ENCODE peak calls at places on chromosomes 6 and 20, in nine cellular contexts. J is endodermal cell; D is fibroblast of the aortic adventitia; L is hepatocyte; C is BJ; T is sigmoid colon; R is IMR-90; E is neural progenitor cell; P is CD8-positive, alpha-beta T cell. K is an unnamed sample.

GRCh38 chr6:6851059-6851658 is 256.6 kb upstream of the RREB1 start:
- DNase-seq in J (no peak), D (peak), L (peak), C (peak), T (peak), R (peak), E (no peak), P (no peak), K (peak)

GRCh38 chr20:31666258-31667042 is 28.7 kb downstream of the COX4I2 start:
- DNase-seq in J (peak), D (no peak), L (no peak), C (no peak), T (peak), R (no peak), E (peak), P (peak), K (peak)

GRCh38 chr20:58435237-58435636 is 46.2 kb downstream of the VAPB start:
- DNase-seq in J (no peak), D (no peak), L (no peak), C (no peak), T (no peak), R (no peak), E (no peak), P (no peak), K (no peak)

GRCh38 chr6:15429146-15430110 is 183.6 kb downstream of the JARID2 start:
- DNase-seq in J (peak), D (peak), L (no peak), C (no peak), T (no peak), R (peak), E (no peak), P (no peak), K (peak)

GRCh38 chr6:153015094-153015645 is 12.7 kb upstream of the MTRF1L start:
- DNase-seq in J (no peak), D (no peak), L (no peak), C (no peak), T (no peak), R (no peak), E (no peak), P (no peak), K (no peak)

GRCh38 chr6:148509789-148510581 is 167.3 kb downstream of the SASH1 start:
- DNase-seq in J (no peak), D (peak), L (peak), C (peak), T (peak), R (peak), E (no peak), P (no peak), K (peak)

GRCh38 chr6:111743859-111744692 is 129.2 kb downstream of the FYN start:
- DNase-seq in J (peak), D (peak), L (no peak), C (no peak), T (no peak), R (peak), E (no peak), P (no peak), K (peak)

GRCh38 chr6:35664945-35665344 is 23.8 kb downstream of the FKBP5 start:
- DNase-seq in J (no peak), D (peak), L (no peak), C (no peak), T (no peak), R (peak), E (no peak), P (no peak), K (no peak)

GRCh38 chr6:16276991-16277981 is 38.9 kb downstream of the GMPR start:
- DNase-seq in J (peak), D (peak), L (peak), C (peak), T (peak), R (peak), E (peak), P (no peak), K (peak)

GRCh38 chr6:47292944-47293343 is 16.8 kb downstream of the TNFRSF21 start:
- DNase-seq in J (no peak), D (no peak), L (no peak), C (no peak), T (no peak), R (peak), E (no peak), P (no peak), K (peak)

GRCh38 chr6:101597711-101598110 is 204.2 kb downstream of the GRIK2 start:
- DNase-seq in J (peak), D (peak), L (no peak), C (no peak), T (no peak), R (peak), E (peak), P (no peak), K (peak)

GRCh38 chr6:46781478-46782378 is 11.5 kb upstream of the MEP1A start:
- DNase-seq in J (peak), D (peak), L (peak), C (peak), T (no peak), R (peak), E (peak), P (no peak), K (peak)

GRCh38 chr6:44060622-44061374 is 66.5 kb downstream of the MRPL14 start:
- DNase-seq in J (no peak), D (no peak), L (no peak), C (no peak), T (no peak), R (no peak), E (no peak), P (no peak), K (no peak)

GRCh38 chr6:45057711-45058110 is 270.4 kb upstream of the RUNX2 start:
- DNase-seq in J (no peak), D (no peak), L (no peak), C (no peak), T (no peak), R (no peak), E (no peak), P (no peak), K (peak)

GRCh38 chr6:32759669-32760068 is 3.7 kb downstream of the HLA-DQB2 start:
- DNase-seq in J (no peak), D (no peak), L (no peak), C (no peak), T (no peak), R (no peak), E (no peak), P (no peak), K (no peak)

GRCh38 chr6:1624071-1624847 is 14.5 kb downstream of the FOXC1 start:
- DNase-seq in J (peak), D (peak), L (peak), C (no peak), T (peak), R (no peak), E (peak), P (no peak), K (no peak)

GRCh38 chr20:19073584-19074198 is 138.8 kb upstream of the SLC24A3 start:
- DNase-seq in J (peak), D (no peak), L (peak), C (no peak), T (no peak), R (no peak), E (peak), P (no peak), K (no peak)

GRCh38 chr20:19944772-19945459 is 72.2 kb upstream of the NAA20 start:
- DNase-seq in J (no peak), D (peak), L (no peak), C (no peak), T (no peak), R (peak), E (no peak), P (no peak), K (peak)

GRCh38 chr6:147214248-147215227 is 10.3 kb downstream of the STXBP5 start:
- DNase-seq in J (no peak), D (no peak), L (no peak), C (no peak), T (no peak), R (peak), E (no peak), P (no peak), K (no peak)

GRCh38 chr6:128491643-128492206 is 28.7 kb downstream of the PTPRK start:
- DNase-seq in J (no peak), D (peak), L (no peak), C (no peak), T (no peak), R (peak), E (peak), P (no peak), K (peak)

GRCh38 chr6:65059568-65059967 is 647.5 kb downstream of the EYS start:
- DNase-seq in J (no peak), D (no peak), L (no peak), C (no peak), T (no peak), R (no peak), E (no peak), P (no peak), K (no peak)

GRCh38 chr6:100482698-100483097 is 18.0 kb upstream of the SIM1 start:
- DNase-seq in J (no peak), D (no peak), L (no peak), C (no peak), T (no peak), R (no peak), E (no peak), P (no peak), K (no peak)

GRCh38 chr20:6074145-6074561 is 20.3 kb upstream of the LRRN4 start:
- DNase-seq in J (peak), D (no peak), L (peak), C (no peak), T (no peak), R (no peak), E (peak), P (no peak), K (no peak)
- TF ChIP-seq CTCF in J (peak), D (peak), L (peak), C (peak), T (no peak), R (peak), E (peak), P (no peak), K (no peak)

GRCh38 chr6:116547358-116547757 is 1.9 kb upstream of the TRAPPC3L start:
- DNase-seq in J (no peak), D (no peak), L (no peak), C (no peak), T (no peak), R (no peak), E (no peak), P (no peak), K (no peak)

GRCh38 chr6:116545661-116546060 is at the start of gene TRAPPC3L:
- DNase-seq in J (no peak), D (peak), L (no peak), C (no peak), T (no peak), R (no peak), E (no peak), P (no peak), K (no peak)

GRCh38 chr6:116542426-116542825 is 3.1 kb downstream of the TRAPPC3L start:
- DNase-seq in J (no peak), D (no peak), L (no peak), C (no peak), T (no peak), R (no peak), E (no peak), P (no peak), K (no peak)

DNA sequence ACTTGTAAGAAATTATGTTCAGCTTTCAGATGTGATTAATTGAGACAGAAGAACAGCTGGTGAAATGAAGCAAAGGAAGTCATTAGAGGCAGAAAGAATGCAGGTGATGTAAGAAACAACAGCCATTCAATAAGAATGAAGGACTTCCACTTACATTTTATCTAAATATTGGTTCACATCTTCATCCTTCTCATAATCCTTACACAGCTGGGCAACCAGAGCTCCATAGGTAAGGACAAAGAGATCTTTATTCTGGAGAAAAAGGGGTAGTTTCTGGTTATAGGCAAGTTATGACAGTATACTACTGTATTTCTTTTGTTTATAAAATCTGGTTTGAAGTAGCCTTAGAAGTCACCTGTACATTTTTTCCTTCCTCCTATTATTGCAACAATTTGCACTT is 2.3 kb downstream of the TRAPPC3L start:
- DNase-seq in J (no peak), D (no peak), L (no peak), C (no peak), T (no peak), R (no peak), E (no peak), P (no peak), K (no peak)
- H3K4me3 ChIP-seq in J (no peak), D (no peak), L (no peak), C (no peak), T (no peak), R (no peak), E (no peak), P (no peak), K (no peak)

GRCh38 chr20:35518975-35519374 is 10.5 kb downstream of the C20orf173 start:
- DNase-seq in J (no peak), D (no peak), L (no peak), C (no peak), T (no peak), R (no peak), E (no peak), P (no peak), K (no peak)

DNA sequence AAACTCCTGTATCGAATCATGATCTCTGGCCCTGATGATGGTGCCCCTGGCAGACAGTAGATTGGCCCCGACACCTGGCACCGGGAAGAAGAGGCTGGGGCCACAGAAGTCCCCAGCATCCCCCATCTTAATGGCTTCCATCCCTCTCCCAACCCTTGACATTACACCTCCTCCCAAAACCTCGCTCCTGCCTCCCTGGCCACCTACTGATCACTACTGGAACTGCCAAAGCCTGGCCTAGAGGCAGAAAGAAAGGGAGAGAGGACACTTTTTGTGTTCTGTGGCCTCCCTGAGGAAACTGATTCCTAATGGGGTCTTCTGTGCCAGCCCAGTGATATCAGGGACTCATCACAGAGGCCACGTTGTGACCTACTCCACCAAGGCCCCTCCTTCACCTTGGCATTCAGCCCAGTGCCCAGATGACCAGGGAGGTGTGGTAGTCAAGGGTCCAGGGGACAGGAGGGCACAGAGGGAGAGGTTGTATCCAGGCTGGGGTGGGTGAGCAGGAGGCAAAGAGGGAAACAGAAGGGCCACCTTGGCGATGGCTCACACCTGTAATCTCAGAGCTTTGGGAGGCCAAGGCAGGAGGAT is 6.1 kb downstream of the C20orf173 start:
- DNase-seq in J (peak), D (no peak), L (no peak), C (no peak), T (no peak), R (no peak), E (peak), P (no peak), K (peak)
- TF ChIP-seq CTCF in J (peak), D (peak), L (no peak), C (peak), T (no peak), R (peak), E (peak), P (no peak), K (peak)

GRCh38 chr20:38883981-38884733 is 42.1 kb upstream of the FAM83D start:
- DNase-seq in J (no peak), D (no peak), L (no peak), C (no peak), T (no peak), R (no peak), E (no peak), P (no peak), K (no peak)
- H3K4me3 ChIP-seq in J (no peak), D (no peak), L (no peak), C (no peak), T (no peak), R (no peak), E (no peak), P (no peak), K (no peak)

GRCh38 chr6:136161950-136162349 is 88.2 kb downstream of the MTFR2 start:
- DNase-seq in J (no peak), D (no peak), L (no peak), C (no peak), T (no peak), R (no peak), E (no peak), P (no peak), K (no peak)

GRCh38 chr6:136158971-136159370 is 91.1 kb downstream of the MTFR2 start:
- DNase-seq in J (no peak), D (no peak), L (peak), C (peak), T (no peak), R (no peak), E (no peak), P (no peak), K (peak)

GRCh38 chr6:136153976-136154375 is 96.1 kb downstream of the MTFR2 start:
- DNase-seq in J (no peak), D (no peak), L (no peak), C (no peak), T (no peak), R (no peak), E (no peak), P (no peak), K (no peak)

GRCh38 chr6:136160255-136160654 is 89.9 kb downstream of the MTFR2 start:
- DNase-seq in J (no peak), D (no peak), L (no peak), C (no peak), T (no peak), R (peak), E (no peak), P (no peak), K (no peak)

DNA sequence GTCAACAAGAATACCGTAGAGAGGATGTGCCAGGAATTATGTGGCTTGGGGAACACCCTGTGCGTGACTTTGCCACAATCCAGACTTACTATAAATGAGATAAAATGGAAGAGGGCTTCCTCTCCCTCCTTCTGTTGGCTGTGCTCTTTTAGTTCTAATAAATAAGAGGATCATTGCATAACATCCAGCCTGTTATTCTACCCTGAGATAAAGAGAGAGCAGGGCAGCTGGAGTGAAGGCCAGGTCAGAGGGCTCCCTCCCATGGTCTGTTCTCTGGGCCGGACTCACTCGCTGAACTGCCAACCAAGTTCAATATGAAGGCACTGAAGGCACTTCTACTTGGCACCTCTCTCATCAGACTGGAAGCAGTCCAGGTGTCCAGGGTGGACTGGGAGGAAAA is 91.7 kb downstream of the MTFR2 start:
- DNase-seq in J (no peak), D (peak), L (peak), C (peak), T (no peak), R (no peak), E (no peak), P (no peak), K (peak)
- TF ChIP-seq CTCF in J (no peak), D (no peak), L (peak), C (no peak), T (no peak), R (no peak), E (no peak), P (no peak), K (peak)

GRCh38 chr20:25540273-25540672 is 45.1 kb downstream of the NINL start:
- DNase-seq in J (peak), D (no peak), L (no peak), C (no peak), T (no peak), R (no peak), E (peak), P (no peak), K (peak)
- H3K4me3 ChIP-seq in J (no peak), D (peak), L (no peak), C (peak), T (peak), R (no peak), E (no peak), P (no peak), K (no peak)

DNA sequence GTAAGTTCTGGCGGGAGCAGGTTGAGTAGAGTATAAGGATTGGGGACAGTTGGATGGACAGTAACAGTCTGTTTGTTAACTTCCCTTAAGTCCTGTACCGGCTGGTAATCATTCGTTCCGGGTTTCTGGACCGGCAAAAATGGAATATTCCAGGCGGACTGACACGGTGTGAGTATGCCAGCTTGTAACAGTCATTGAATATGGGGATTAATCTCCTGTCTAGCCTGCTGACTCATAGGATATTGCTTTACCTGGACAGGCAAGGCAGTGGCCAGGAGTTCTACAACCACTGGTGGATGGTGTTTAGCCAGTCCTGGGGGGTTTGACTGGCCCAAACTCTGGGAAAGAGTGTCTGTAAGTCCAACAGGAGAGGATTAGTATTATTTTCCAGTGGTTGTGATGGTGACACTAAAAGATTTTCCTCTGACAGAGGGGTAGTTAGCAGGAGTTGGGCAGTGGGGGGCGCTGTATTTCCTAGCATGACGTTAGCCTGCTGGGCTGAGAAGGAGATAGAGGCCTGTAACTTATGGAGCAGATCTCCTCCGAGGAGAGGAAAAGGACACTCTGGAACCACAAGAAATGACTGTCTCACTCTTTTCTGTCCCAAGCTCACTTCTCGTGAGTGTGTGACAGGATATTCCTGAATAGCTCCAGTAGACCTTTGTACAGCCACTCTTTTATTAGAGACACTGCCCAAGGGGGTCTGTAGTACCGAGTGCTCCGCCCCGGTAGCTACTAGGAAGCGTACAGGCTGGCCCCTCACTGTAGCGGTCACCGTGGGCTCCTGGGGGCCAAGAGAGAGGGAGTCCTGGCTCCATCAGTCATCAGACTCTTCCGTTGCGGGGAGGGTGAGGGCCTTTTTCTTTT is 152.2 kb downstream of the TRIM27 start:
- DNase-seq in J (peak), D (no peak), L (no peak), C (no peak), T (no peak), R (no peak), E (peak), P (no peak), K (no peak)
- TF ChIP-seq CTCF in J (peak), D (no peak), L (no peak), C (no peak), T (no peak), R (no peak), E (peak), P (no peak), K (no peak)

DNA sequence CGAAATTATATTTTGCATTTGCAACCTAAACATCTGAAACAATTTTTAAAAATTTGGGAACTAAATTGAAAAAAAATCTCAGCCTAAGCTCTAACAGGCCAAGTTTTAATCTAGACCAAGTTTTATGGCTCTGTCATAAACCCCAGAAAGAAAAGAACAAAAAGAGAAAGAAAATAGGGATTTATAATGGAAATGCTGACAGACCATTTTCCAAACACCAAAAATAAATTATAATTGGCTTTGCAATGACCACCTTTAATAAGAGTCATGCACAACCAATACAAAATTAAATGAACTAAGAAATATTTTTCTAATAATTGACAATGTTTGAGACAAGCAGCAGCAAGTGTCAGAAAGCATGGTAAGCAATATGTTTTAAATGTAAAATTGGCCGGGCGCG is 72.6 kb downstream of the WDR27 start:
- DNase-seq in J (no peak), D (no peak), L (no peak), C (no peak), T (no peak), R (no peak), E (no peak), P (no peak), K (no peak)
- H3K4me3 ChIP-seq in J (no peak), D (no peak), L (no peak), C (no peak), T (no peak), R (no peak), E (no peak), P (no peak), K (no peak)